ENCODE peak calls at places on chromosomes 16 and 17, in nine cellular contexts. P, O, X, H, D, T, W, Y and Q are unnamed samples.

GRCh38 chr16:67406111-67406593 is 10.1 kb downstream of the ZDHHC1 start:
- DNase-seq in W (no peak), H (no peak), O (no peak), T (no peak), X (peak; percentile 43), D (no peak), Y (peak; percentile 41), P (no peak), Q (no peak)

GRCh38 chr16:86854058-86854621 is 275.8 kb downstream of the FOXL1 start:
- DNase-seq in T (no peak), P (no peak), X (peak; percentile 10), Y (no peak), O (no peak), W (no peak), H (no peak), D (peak; percentile 99), Q (no peak)

GRCh38 chr16:53509906-53510703 is 7.1 kb upstream of the AKTIP start:
- DNase-seq in O (peak; percentile 57), T (peak; percentile 48), H (peak; percentile 36), X (peak; percentile 82), P (peak; percentile 49), Y (peak; percentile 66), D (no peak), W (peak; percentile 69), Q (peak; percentile 47)

GRCh38 chr17:17567631-17568030 is 23.9 kb downstream of the PEMT start:
- DNase-seq in X (peak; percentile 59), T (peak; percentile 30), Y (no peak), W (peak; percentile 78), P (no peak), H (no peak), D (no peak), O (no peak), Q (no peak)

GRCh38 chr17:63916566-63917185 is 2.0 kb downstream of the GH1 start:
- DNase-seq in T (no peak), O (no peak), D (no peak), H (no peak), Y (no peak), X (no peak), W (no peak), P (no peak), Q (no peak)

GRCh38 chr17:44915727-44916058 is 393 bp upstream of the GFAP start:
- DNase-seq in P (no peak), W (no peak), T (no peak), Y (no peak), O (no peak), D (no peak), H (no peak), X (no peak), Q (no peak)

GRCh38 chr17:73560661-73561060 is 83.6 kb downstream of the SDK2 start:
- DNase-seq in D (no peak), O (no peak), X (no peak), H (no peak), Y (no peak), P (no peak), W (no peak), T (peak; percentile 8), Q (no peak)

GRCh38 chr16:70746040-70746707 is 54.8 kb downstream of the VAC14 start:
- DNase-seq in D (no peak), T (peak; percentile 96), W (no peak), P (peak; percentile 36), X (peak; percentile 84), Y (peak; percentile 86), H (no peak), O (no peak), Q (no peak)

GRCh38 chr16:89409161-89409711 is 81.1 kb downstream of the ANKRD11 start:
- DNase-seq in Y (no peak), T (no peak), X (peak; percentile 24), D (no peak), H (peak; percentile 34), W (no peak), P (peak; percentile 76), O (peak; percentile 79), Q (no peak)

GRCh38 chr17:74803971-74804370 is 27.8 kb upstream of the NAT9 start:
- DNase-seq in D (no peak), X (no peak), H (no peak), W (no peak), T (no peak), O (no peak), P (no peak), Y (no peak), Q (no peak)

GRCh38 chr16:87616556-87616955 is 14.2 kb downstream of the JPH3 start:
- DNase-seq in O (no peak), P (no peak), Y (no peak), H (no peak), X (no peak), D (no peak), W (no peak), T (no peak), Q (no peak)

GRCh38 chr16:64892843-64893242 is 229.0 kb downstream of the CDH11 start:
- DNase-seq in T (no peak), H (no peak), Y (peak; percentile 81), X (peak; percentile 56), W (no peak), D (peak; percentile 89), P (peak; percentile 87), O (no peak), Q (no peak)

GRCh38 chr17:6425407-6425806 is 9.5 kb downstream of the AIPL1 start:
- DNase-seq in D (no peak), H (no peak), O (no peak), T (no peak), P (no peak), X (no peak), W (no peak), Y (no peak), Q (no peak)

GRCh38 chr16:30570621-30571443 is 682 bp downstream of the ZNF688 start:
- DNase-seq in T (no peak), O (no peak), W (no peak), D (no peak), X (peak; percentile 33), H (no peak), P (no peak), Y (peak; percentile 33), Q (no peak)

GRCh38 chr16:86969716-86970115 is 347.5 kb downstream of the C16orf95 start:
- DNase-seq in X (no peak), D (no peak), T (no peak), P (no peak), W (no peak), H (no peak), Y (no peak), O (no peak), Q (no peak)

GRCh38 chr17:12743046-12743445 is 46.3 kb upstream of the ARHGAP44 start:
- DNase-seq in Y (no peak), T (no peak), P (no peak), X (peak; percentile 21), H (no peak), O (no peak), W (no peak), D (no peak), Q (no peak)

GRCh38 chr16:84566580-84567244 is 51.2 kb downstream of the COTL1 start:
- DNase-seq in H (no peak), W (no peak), D (no peak), T (no peak), P (no peak), Y (no peak), X (no peak), O (no peak), Q (no peak)

GRCh38 chr17:1898872-1899271 is 69.1 kb downstream of the RPA1 start:
- DNase-seq in W (no peak), P (no peak), X (no peak), H (no peak), T (no peak), O (no peak), D (no peak), Y (no peak), Q (no peak)

GRCh38 chr16:65574311-65574966 is 452.6 kb upstream of the CDH11 start:
- DNase-seq in D (no peak), X (no peak), Y (no peak), O (no peak), T (no peak), H (no peak), P (no peak), W (peak; percentile 37), Q (no peak)

GRCh38 chr17:17344507-17345293 is 41.5 kb downstream of the NT5M start:
- DNase-seq in O (no peak), W (no peak), Y (peak; percentile 13), D (no peak), X (no peak), T (no peak), H (no peak), P (no peak), Q (no peak)

GRCh38 chr17:78966123-78966813 is 13.5 kb downstream of the LGALS3BP start:
- DNase-seq in D (no peak), P (no peak), H (no peak), T (no peak), Y (no peak), W (no peak), X (no peak), O (no peak), Q (no peak)

GRCh38 chr17:12133183-12133582 is 112.5 kb downstream of the MAP2K4 start:
- DNase-seq in T (no peak), O (no peak), P (no peak), D (no peak), X (peak; percentile 14), Y (peak; percentile 0), H (no peak), W (no peak), Q (no peak)

GRCh38 chr16:84055366-84055765 is 12.8 kb upstream of the SLC38A8 start:
- DNase-seq in O (no peak), Y (no peak), P (no peak), W (no peak), T (no peak), D (no peak), H (no peak), X (peak; percentile 16), Q (no peak)

GRCh38 chr17:33234930-33235685 is 58.0 kb downstream of the ASIC2 start:
- DNase-seq in Y (peak; percentile 88), W (peak; percentile 36), D (peak; percentile 68), X (peak; percentile 88), O (no peak), P (peak; percentile 90), H (no peak), T (no peak), Q (no peak)

GRCh38 chr17:16873654-16874035 is 98.3 kb downstream of the TNFRSF13B start:
- DNase-seq in H (no peak), D (no peak), Y (no peak), P (no peak), O (no peak), W (no peak), T (no peak), X (no peak), Q (no peak)

GRCh38 chr16:52296070-52296469 is 250.9 kb downstream of the TOX3 start:
- DNase-seq in T (no peak), W (no peak), X (no peak), H (no peak), P (no peak), O (no peak), D (no peak), Y (no peak), Q (no peak)

GRCh38 chr16:87384162-87384999 is 805 bp upstream of the FBXO31 start:
- DNase-seq in H (no peak), O (no peak), T (peak; percentile 79), P (no peak), W (no peak), D (no peak), X (no peak), Y (peak; percentile 70), Q (no peak)